ENCODE peak calls at places on chromosomes 11 and 22, in four cellular contexts. O is heart left ventricle, M is breast epithelium, K is colonic mucosa. C is an unnamed sample.

GRCh38 chr11:24311974-24312373 is 184.9 kb upstream of the LUZP2 start:
- DNase-seq in K (no peak), M (no peak), O (no peak), C (no peak)

GRCh38 chr22:20658433-20659222 is 115.3 kb upstream of the SERPIND1 start:
- DNase-seq in K (no peak), O (no peak), M (no peak), C (no peak)

GRCh38 chr22:22770280-22770871 is 117.2 kb upstream of the IGLL5 start:
- DNase-seq in K (peak), M (no peak), O (no peak), C (no peak)

GRCh38 chr11:9037046-9037780 is 33.4 kb upstream of the NRIP3 start:
- DNase-seq in K (no peak), O (no peak), M (no peak), C (no peak)

GRCh38 chr11:22192642-22193347 is at the start of gene ANO5:
- DNase-seq in M (peak), O (peak), K (peak), C (peak)

GRCh38 chr11:118661425-118662301 is 17.8 kb downstream of the TREH start:
- DNase-seq in O (peak), M (no peak), K (no peak), C (no peak)

GRCh38 chr11:117076941-117077659 is 21.1 kb downstream of the SIK3 start:
- DNase-seq in M (no peak), O (no peak), K (no peak), C (no peak)

GRCh38 chr11:122046846-122047245 is 69.2 kb downstream of the BLID start:
- DNase-seq in K (no peak), M (no peak), O (no peak), C (no peak)

DNA sequence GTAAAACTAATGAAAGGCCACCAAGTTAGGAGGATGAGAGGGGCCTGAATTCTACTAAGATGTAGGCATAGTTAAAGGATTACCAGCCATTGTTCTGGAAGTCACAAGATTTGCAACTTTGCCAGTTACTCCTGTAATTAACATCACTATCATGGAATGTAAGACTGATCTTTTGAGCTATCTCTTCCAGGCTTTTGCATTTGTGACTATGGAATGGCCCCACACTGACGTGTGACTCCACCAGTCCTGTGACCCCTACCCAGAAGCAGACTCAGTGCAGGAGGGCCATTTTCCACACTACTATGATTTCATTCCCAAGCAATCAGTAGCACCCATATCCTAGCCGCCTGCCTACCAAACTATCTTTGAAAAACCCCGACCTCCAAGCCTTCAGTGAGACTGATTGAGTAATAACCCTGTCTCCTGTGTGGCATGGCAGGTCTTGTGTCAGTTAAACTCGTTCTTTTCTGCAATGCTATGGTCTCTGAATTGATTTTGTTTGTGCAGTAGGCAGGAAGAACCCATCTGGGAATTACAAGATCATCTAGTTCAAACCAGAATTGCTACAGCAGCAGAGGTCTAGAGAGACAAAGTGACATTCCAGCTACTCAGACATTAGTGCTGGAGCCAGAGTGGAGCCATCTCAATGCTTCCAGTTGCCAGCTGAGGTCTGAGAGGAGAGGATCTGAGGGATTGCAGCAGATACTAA is 1.9 kb upstream of the CTSF start:
- DNase-seq in O (no peak), M (no peak), K (no peak), C (no peak)
- H3K27ac ChIP-seq in O (no peak), M (no peak), K (no peak), C (no peak)

DNA sequence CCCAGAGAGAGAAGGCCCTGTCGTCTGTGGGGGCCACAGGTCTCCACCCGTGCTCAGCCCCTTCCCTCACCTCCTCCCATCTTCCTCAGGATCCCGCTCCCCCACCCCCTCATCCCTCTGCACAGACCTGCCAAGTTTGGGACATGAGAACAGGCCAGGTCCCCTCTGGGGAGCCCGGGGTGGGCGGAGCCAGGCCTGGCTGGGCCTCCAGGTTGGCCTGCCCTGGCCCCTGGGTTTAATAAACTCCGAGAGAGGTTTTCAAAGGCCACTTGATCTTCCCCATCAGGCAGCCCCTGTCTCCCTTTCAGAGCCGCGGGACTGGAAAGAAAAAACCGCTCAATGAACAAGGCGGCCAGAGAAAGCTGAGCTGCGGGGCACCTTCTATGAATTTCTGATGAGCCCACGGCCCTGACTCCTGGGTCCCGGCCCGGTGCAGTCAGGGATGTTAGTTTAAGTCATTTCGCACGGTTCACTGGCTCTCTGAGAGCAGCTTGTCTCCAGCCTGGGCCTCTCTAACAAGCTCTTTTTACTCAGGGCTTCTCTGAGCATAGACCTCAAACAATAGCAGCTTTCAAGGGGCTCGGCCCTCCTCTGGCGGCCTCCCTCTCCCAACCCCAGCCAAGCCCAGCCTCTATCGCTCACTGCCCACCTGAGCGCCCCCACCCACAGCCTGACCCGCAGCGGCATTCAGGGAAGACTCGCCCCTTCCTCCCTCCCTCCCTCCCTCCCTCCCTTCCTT is 64.8 kb downstream of the RPUSD4 start:
- DNase-seq in M (no peak), K (no peak), O (no peak), C (peak)
- H3K27ac ChIP-seq in M (peak), K (no peak), O (no peak), C (no peak)

DNA sequence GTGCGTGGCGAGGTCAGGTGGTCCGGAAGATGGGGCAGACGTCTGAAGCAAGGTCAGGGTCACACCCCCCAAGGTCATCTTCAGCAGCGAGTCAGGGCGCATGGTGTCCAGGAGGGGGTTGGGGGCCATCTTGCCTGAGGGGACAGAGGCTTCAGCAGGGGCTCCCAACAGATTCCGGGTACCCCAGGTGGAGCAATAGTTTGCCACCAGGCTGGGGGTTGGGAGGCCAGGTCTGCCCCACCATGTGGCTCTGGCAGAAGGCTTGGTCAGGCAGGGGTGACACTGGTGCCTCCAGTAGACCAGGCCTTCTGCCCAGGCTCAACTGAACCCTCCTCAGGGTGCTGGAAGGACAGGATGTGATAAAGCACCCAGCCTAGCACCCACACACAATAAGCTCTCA is 5.9 kb downstream of the ATG2A start:
- DNase-seq in O (no peak), K (no peak), M (no peak), C (no peak)
- H3K27ac ChIP-seq in O (no peak), K (no peak), M (no peak), C (no peak)

GRCh38 chr11:15683528-15683927 is 568.8 kb downstream of the INSC start:
- DNase-seq in K (no peak), O (no peak), M (no peak), C (no peak)
- H3K27ac ChIP-seq in K (no peak), O (no peak), M (no peak), C (no peak)

DNA sequence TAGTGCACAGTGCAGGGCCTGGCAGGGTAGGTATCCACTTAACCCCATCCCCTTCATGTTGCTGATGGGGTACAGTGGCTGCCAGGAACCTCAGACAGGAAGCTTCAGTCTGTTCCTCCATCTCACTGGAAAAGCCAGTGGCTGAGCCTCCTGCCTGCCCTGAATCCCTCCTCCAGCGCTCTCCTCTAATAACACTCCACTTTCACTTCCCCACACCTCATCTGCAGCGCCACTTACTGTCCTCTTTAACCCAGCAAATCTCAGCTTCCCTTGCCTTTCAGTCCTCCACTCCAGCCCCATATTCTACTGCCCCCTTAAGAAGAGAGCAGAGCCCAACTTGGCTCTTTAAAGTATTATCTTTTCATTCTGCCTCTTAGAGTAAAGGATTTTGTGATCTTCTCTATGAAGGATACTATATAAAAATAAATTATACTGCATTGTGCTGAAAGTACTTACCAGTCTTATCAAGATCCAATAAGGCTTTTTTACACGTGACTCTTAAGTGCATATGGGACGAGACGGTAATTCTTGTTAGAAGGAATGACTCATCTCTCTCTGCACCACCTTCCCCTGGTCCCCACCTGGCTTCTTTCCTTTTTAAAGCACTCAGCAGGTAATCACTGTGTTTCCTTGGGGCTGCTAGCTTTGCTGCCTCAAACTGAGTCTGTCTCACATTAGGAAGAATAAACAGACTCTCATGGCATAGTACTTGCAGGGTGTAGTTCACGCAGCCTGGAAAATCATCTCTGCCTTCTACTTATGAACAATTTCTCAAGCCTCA is 238.0 kb upstream of the NARS2 start:
- DNase-seq in K (no peak), M (no peak), O (no peak), C (no peak)
- H3K27ac ChIP-seq in K (no peak), M (no peak), O (no peak), C (no peak)

GRCh38 chr11:12287374-12288211 is 89.8 kb upstream of the PARVA start:
- DNase-seq in K (peak), O (peak), M (no peak), C (no peak)
- H3K27ac ChIP-seq in K (peak), O (peak), M (peak), C (no peak)

GRCh38 chr11:1852885-1853284 is at the start of gene LSP1:
- DNase-seq in O (no peak), K (no peak), M (no peak), C (no peak)
- H3K27ac ChIP-seq in O (no peak), K (peak), M (no peak), C (no peak)

DNA sequence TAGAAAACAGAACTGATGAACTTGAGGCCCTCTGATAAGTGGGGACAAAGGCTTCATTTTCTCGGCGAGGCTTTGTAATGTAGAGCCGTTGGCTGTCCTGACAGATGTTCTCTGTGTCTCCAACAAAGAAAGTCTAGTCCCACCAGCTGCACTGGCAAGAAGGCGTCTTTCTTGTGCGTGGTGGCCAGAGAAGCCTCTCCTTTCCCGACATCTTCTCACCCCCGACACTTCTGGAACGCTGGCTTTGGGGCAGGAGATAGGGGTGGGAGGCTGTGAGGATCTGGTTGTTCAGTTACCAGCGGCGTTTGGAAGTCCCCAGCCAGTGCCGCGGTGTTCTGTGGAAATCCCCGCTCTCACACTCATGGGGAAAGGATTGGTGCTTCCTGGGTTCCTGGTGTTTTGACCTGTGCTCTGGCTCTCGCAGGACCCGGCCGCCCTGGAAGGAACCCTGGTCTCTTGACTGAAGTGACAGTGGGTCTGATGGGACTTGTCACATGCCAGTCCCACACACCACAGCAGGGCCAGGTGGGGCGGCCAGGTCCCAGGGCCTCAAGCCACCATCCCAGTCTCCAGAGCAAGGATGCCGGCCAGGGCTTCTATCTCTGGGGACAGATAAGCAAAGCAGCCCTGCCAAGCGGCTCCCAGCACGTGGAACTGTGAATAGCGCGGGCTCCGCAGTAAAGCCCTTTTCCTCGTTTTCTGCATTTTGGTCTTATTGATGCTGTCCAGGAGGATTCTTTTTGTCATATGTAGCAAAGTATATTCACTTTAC is 23.2 kb downstream of the FADS2 start:
- DNase-seq in O (peak), K (no peak), M (no peak), C (no peak)
- H3K27ac ChIP-seq in O (peak), K (no peak), M (no peak), C (peak)